ENCODE peak calls at places on chromosomes 13 and 19, in ten cellular contexts. D, A, P, V, O, Q, H, G, S and L are unnamed samples.
A peak's percentile ranks its signal among the peaks of the same experiment; 100 is the strongest.

GRCh38 chr13:26480246-26480855 is 77.1 kb upstream of the WASF3 start:
- DNase-seq in D (peak; percentile 57), A (no peak), P (no peak), V (no peak), O (no peak), Q (no peak), H (no peak), G (no peak), S (peak; percentile 18), L (peak; percentile 3)

GRCh38 chr19:28446511-28446910 is 766.4 kb downstream of the UQCRFS1 start:
- DNase-seq in D (no peak), A (no peak), P (no peak), V (no peak), O (no peak), Q (no peak), H (no peak), G (no peak), S (no peak), L (no peak)

GRCh38 chr13:33111414-33112110 is 95.3 kb downstream of the KL start:
- DNase-seq in D (no peak), A (no peak), P (no peak), V (no peak), O (no peak), Q (no peak), H (no peak), G (no peak), S (peak; percentile 65), L (no peak)

GRCh38 chr13:103757361-103757760 is 691.1 kb upstream of the SLC10A2 start:
- DNase-seq in D (no peak), A (no peak), P (no peak), V (no peak), O (no peak), Q (no peak), H (no peak), G (no peak), S (no peak), L (no peak)

GRCh38 chr19:41339936-41340335 is 13.8 kb downstream of the TGFB1 start:
- DNase-seq in D (no peak), A (no peak), P (no peak), V (no peak), O (no peak), Q (no peak), H (no peak), G (no peak), S (peak; percentile 52), L (no peak)

GRCh38 chr19:53977991-53978731 is 13.3 kb upstream of the CACNG6 start:
- DNase-seq in D (no peak), A (peak; percentile 39), P (no peak), V (no peak), O (no peak), Q (no peak), H (peak; percentile 40), G (peak; percentile 64), S (peak; percentile 99), L (peak; percentile 98)

GRCh38 chr19:1421218-1421957 is 14.0 kb downstream of the DAZAP1 start:
- DNase-seq in D (no peak), A (no peak), P (no peak), V (no peak), O (no peak), Q (peak; percentile 45), H (no peak), G (no peak), S (no peak), L (no peak)

GRCh38 chr19:10872551-10873107 is 1.3 kb downstream of the CARM1 start:
- DNase-seq in D (no peak), A (no peak), P (no peak), V (no peak), O (no peak), Q (no peak), H (no peak), G (no peak), S (no peak), L (no peak)

GRCh38 chr19:58468216-58468839 is 1.4 kb downstream of the ZNF324 start:
- DNase-seq in D (peak; percentile 40), A (no peak), P (no peak), V (no peak), O (no peak), Q (no peak), H (no peak), G (no peak), S (no peak), L (peak; percentile 57)

GRCh38 chr13:28954810-28955209 is 134.7 kb downstream of the MTUS2 start:
- DNase-seq in D (no peak), A (no peak), P (no peak), V (no peak), O (no peak), Q (no peak), H (no peak), G (no peak), S (no peak), L (no peak)
- H3K36me3 ChIP-seq in D (no peaks in the 10 kb centered on the region), A (no peaks in the 10 kb centered on the region), P (no peaks in the 10 kb centered on the region), V (no peaks in the 10 kb centered on the region), O (no peaks in the 10 kb centered on the region), Q (no peaks in the 10 kb centered on the region), H (no peaks in the 10 kb centered on the region), G (no peaks in the 10 kb centered on the region), S (no peaks in the 10 kb centered on the region), L (no peaks in the 10 kb centered on the region)

GRCh38 chr13:73370066-73370465 is 311.3 kb downstream of the KLF5 start:
- DNase-seq in D (no peak), A (no peak), P (no peak), V (no peak), O (no peak), Q (no peak), H (no peak), G (no peak), S (no peak), L (no peak)
- H3K36me3 ChIP-seq in D (no peaks in the 10 kb centered on the region), A (no peaks in the 10 kb centered on the region), P (no peaks in the 10 kb centered on the region), V (no peaks in the 10 kb centered on the region), O (no peaks in the 10 kb centered on the region), Q (no peaks in the 10 kb centered on the region), H (no peaks in the 10 kb centered on the region), G (no peaks in the 10 kb centered on the region), S (no peaks in the 10 kb centered on the region), L (no peaks in the 10 kb centered on the region)

DNA sequence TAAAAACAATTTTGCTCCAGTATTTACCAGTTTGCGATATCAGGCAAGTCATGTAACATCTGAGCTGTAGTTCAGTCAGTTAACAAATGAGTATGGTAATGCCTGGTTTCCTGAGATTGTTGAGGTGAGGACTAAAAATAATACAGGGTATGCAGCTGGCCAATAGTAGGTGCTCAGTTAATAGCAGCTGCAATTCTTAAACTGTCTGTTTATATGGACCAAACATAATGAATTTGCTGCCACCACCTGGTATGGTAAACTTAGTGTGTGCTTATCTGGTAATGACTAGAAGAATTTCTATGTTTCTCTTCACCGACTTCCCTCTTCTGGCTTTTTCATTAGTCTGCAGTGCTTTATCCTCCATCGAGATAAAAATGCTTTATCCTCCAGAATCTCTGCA is 9.1 kb downstream of the ZMYM2 start:
- DNase-seq in D (no peak), A (no peak), P (no peak), V (no peak), O (no peak), Q (no peak), H (no peak), G (no peak), S (peak; percentile 12), L (no peak)
- H3K36me3 ChIP-seq in D (peaks cover 3% of the 10 kb centered on the region), A (peaks cover 43% of the 10 kb centered on the region), P (peaks cover 7% of the 10 kb centered on the region), V (peaks cover 12% of the 10 kb centered on the region), O (peaks cover 35% of the 10 kb centered on the region), Q (no peaks in the 10 kb centered on the region), H (peaks cover 15% of the 10 kb centered on the region), G (peaks cover 45% of the 10 kb centered on the region), S (peaks cover 29% of the 10 kb centered on the region), L (peaks cover 2% of the 10 kb centered on the region)

GRCh38 chr13:105165449-105166125 is 1369.9 kb downstream of the EFNB2 start:
- DNase-seq in D (no peak), A (no peak), P (peak; percentile 20), V (peak; percentile 49), O (no peak), Q (no peak), H (no peak), G (peak; percentile 71), S (no peak), L (no peak)

GRCh38 chr13:105159794-105160193 is 1375.7 kb downstream of the EFNB2 start:
- DNase-seq in D (no peak), A (no peak), P (no peak), V (no peak), O (no peak), Q (no peak), H (no peak), G (no peak), S (no peak), L (no peak)
- H3K36me3 ChIP-seq in D (no peaks in the 10 kb centered on the region), A (no peaks in the 10 kb centered on the region), P (no peaks in the 10 kb centered on the region), V (no peaks in the 10 kb centered on the region), O (no peaks in the 10 kb centered on the region), Q (no peaks in the 10 kb centered on the region), H (no peaks in the 10 kb centered on the region), G (no peaks in the 10 kb centered on the region), S (no peaks in the 10 kb centered on the region), L (no peaks in the 10 kb centered on the region)

GRCh38 chr19:5222821-5223321 is 117.7 kb downstream of the PTPRS start:
- DNase-seq in D (no peak), A (no peak), P (no peak), V (no peak), O (no peak), Q (no peak), H (no peak), G (no peak), S (no peak), L (no peak)

GRCh38 chr19:5225486-5226345 is 114.9 kb downstream of the PTPRS start:
- DNase-seq in D (no peak), A (peak; percentile 51), P (no peak), V (no peak), O (no peak), Q (peak; percentile 39), H (no peak), G (no peak), S (no peak), L (peak; percentile 88)

GRCh38 chr19:5220866-5221265 is 119.7 kb downstream of the PTPRS start:
- DNase-seq in D (no peak), A (no peak), P (no peak), V (no peak), O (no peak), Q (no peak), H (no peak), G (no peak), S (no peak), L (peak; percentile 27)

GRCh38 chr19:5222178-5222577 is 118.4 kb downstream of the PTPRS start:
- DNase-seq in D (no peak), A (no peak), P (no peak), V (no peak), O (no peak), Q (no peak), H (no peak), G (no peak), S (no peak), L (no peak)

GRCh38 chr19:5224480-5224879 is 116.1 kb downstream of the PTPRS start:
- DNase-seq in D (no peak), A (no peak), P (no peak), V (no peak), O (no peak), Q (no peak), H (no peak), G (no peak), S (no peak), L (no peak)
- H3K36me3 ChIP-seq in D (no peaks in the 10 kb centered on the region), A (peaks cover 3% of the 10 kb centered on the region), P (no peaks in the 10 kb centered on the region), V (no peaks in the 10 kb centered on the region), O (peaks cover 55% of the 10 kb centered on the region), Q (no peaks in the 10 kb centered on the region), H (peaks cover 5% of the 10 kb centered on the region), G (peaks cover 27% of the 10 kb centered on the region), S (peaks cover 30% of the 10 kb centered on the region), L (peaks cover 27% of the 10 kb centered on the region)